ENCODE peak calls at places on chromosomes 5 and 9, in four cellular contexts. X is choroid plexus epithelial cell; C is CD4-positive, CD25-positive, alpha-beta regulatory T cell; N is tibial artery. M is an unnamed sample.

GRCh38 chr9:110714314-110714713 is 45.7 kb downstream of the MUSK start:
- DNase-seq in X (peak), C (no peak), N (no peak), M (no peak)

GRCh38 chr5:93578813-93579560 is 2.0 kb downstream of the NR2F1-AS1 start:
- DNase-seq in X (peak), C (no peak), N (no peak), M (no peak)

GRCh38 chr9:15403155-15403554 is 19.5 kb upstream of the SNAPC3 start:
- DNase-seq in X (no peak), C (peak), N (no peak), M (peak)

GRCh38 chr5:63916786-63917185 is 45.5 kb downstream of the HTR1A start:
- DNase-seq in X (peak), C (no peak), N (no peak), M (no peak)

GRCh38 chr9:119963798-119964372 is 594.6 kb upstream of the BRINP1 start:
- DNase-seq in X (peak), C (no peak), N (no peak), M (no peak)

GRCh38 chr5:123844873-123845272 is 332.9 kb downstream of the CSNK1G3 start:
- DNase-seq in X (peak), C (no peak), N (no peak), M (peak)

GRCh38 chr9:132645306-132645705 is 24.5 kb downstream of the DDX31 start:
- DNase-seq in X (no peak), C (no peak), N (no peak), M (no peak)

GRCh38 chr9:5448461-5448860 is 1.9 kb upstream of the CD274 start:
- DNase-seq in X (no peak), C (no peak), N (no peak), M (peak)

GRCh38 chr9:34741628-34742027 is 31.7 kb upstream of the CCL21 start:
- DNase-seq in X (peak), C (no peak), N (no peak), M (no peak)

GRCh38 chr5:775960-776861 is 8.3 kb downstream of the ZDHHC11B start:
- DNase-seq in X (no peak), C (no peak), N (peak), M (no peak)

GRCh38 chr9:126705767-126706697 is 92.3 kb downstream of the LMX1B start:
- DNase-seq in X (peak), C (peak), N (peak), M (peak)

GRCh38 chr9:126301985-126302603 is 24.5 kb upstream of the MVB12B start:
- DNase-seq in X (peak), C (peak), N (no peak), M (peak)

GRCh38 chr9:136089697-136090045 is 5.4 kb downstream of the NACC2 start:
- DNase-seq in X (peak), C (peak), N (no peak), M (peak)

GRCh38 chr5:139676406-139676805 is 28.3 kb downstream of the CXXC5 start:
- DNase-seq in X (no peak), C (no peak), N (no peak), M (no peak)

GRCh38 chr5:179368806-179369529 is 23.7 kb upstream of the ADAMTS2 start:
- DNase-seq in X (no peak), C (no peak), N (peak), M (no peak)

GRCh38 chr5:108430931-108431608 is 49.2 kb upstream of the FBXL17 start:
- DNase-seq in X (no peak), C (no peak), N (no peak), M (no peak)

GRCh38 chr9:96603305-96604004 is 16.2 kb downstream of the CDC14B start:
- DNase-seq in X (no peak), C (no peak), N (no peak), M (no peak)

GRCh38 chr5:126808619-126809018 is 31.7 kb downstream of the LMNB1 start:
- DNase-seq in X (peak), C (peak), N (no peak), M (peak)

GRCh38 chr9:2016411-2017208 is 1.5 kb downstream of the SMARCA2 start:
- DNase-seq in X (peak), C (peak), N (peak), M (peak)

GRCh38 chr9:79616013-79616412 is 44.2 kb downstream of the TLE4 start:
- DNase-seq in X (no peak), C (no peak), N (no peak), M (no peak)

GRCh38 chr9:16310288-16311145 is 560.0 kb downstream of the BNC2 start:
- DNase-seq in X (peak), C (no peak), N (no peak), M (no peak)

GRCh38 chr5:144298658-144299057 is 128.0 kb downstream of the KCTD16 start:
- DNase-seq in X (no peak), C (no peak), N (no peak), M (no peak)

GRCh38 chr9:73911814-73912213 is 585.3 kb upstream of the RORB start:
- DNase-seq in X (no peak), C (no peak), N (no peak), M (no peak)

GRCh38 chr9:3549243-3549642 is 23.4 kb upstream of the RFX3 start:
- DNase-seq in X (no peak), C (no peak), N (no peak), M (no peak)

GRCh38 chr9:134413112-134413715 is 87.0 kb downstream of the RXRA start:
- DNase-seq in X (no peak), C (no peak), N (no peak), M (no peak)

GRCh38 chr5:67257063-67257462 is 60.5 kb upstream of the CD180 start:
- DNase-seq in X (no peak), C (no peak), N (no peak), M (no peak)

GRCh38 chr5:113278976-113279375 is 155.8 kb downstream of the TSSK1B start:
- DNase-seq in X (peak), C (no peak), N (no peak), M (peak)

GRCh38 chr5:74136276-74136675 is 504.3 kb downstream of the ENC1 start:
- DNase-seq in X (no peak), C (no peak), N (no peak), M (no peak)

GRCh38 chr5:176542135-176542595 is 5.0 kb upstream of the RNF44 start:
- DNase-seq in X (no peak), C (peak), N (no peak), M (peak)

GRCh38 chr9:77475641-77476473 is 172.3 kb downstream of the GNA14 start:
- DNase-seq in X (peak), C (peak), N (no peak), M (peak)

GRCh38 chr9:132547976-132548730 is 34.3 kb upstream of the BARHL1 start:
- DNase-seq in X (peak), C (no peak), N (no peak), M (no peak)

GRCh38 chr5:115810776-115811175 is 5.7 kb downstream of the CDO1 start:
- DNase-seq in X (peak), C (no peak), N (no peak), M (no peak)

GRCh38 chr9:131258698-131259431 is 17.4 kb downstream of the FAM78A start:
- DNase-seq in X (no peak), C (no peak), N (no peak), M (no peak)

GRCh38 chr5:155260798-155261197 is 247.2 kb downstream of the KIF4B start:
- DNase-seq in X (no peak), C (peak), N (no peak), M (peak)

GRCh38 chr9:95316794-95317118 is 753 bp downstream of the FANCC start:
- DNase-seq in X (peak), C (peak), N (peak), M (peak)

GRCh38 chr5:127389616-127390015 is 99.0 kb downstream of the MEGF10 start:
- DNase-seq in X (no peak), C (no peak), N (no peak), M (no peak)

GRCh38 chr9:37408933-37409710 is 13.4 kb upstream of the GRHPR start:
- DNase-seq in X (no peak), C (peak), N (no peak), M (peak)

DNA sequence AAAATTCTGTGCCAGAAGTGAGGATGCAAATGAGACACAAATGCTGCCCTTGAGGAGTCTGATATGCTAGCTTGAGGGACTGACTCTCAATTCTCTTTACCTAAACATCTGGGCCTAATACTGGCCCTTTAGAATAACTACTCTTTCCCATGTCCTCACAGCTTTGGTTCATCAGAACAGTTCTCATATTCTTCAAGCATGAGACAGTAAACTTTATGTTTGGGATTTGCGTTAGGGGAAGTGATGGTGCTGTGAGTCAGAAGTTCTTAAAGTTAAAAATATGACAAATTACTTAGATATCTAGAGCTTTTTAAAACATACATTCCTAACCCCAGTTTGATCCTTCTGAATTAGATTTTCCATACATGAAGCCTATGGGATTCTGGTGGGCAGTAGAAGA is 665.0 kb upstream of the RGMB start:
- DNase-seq in X (peak), C (no peak), N (no peak), M (no peak)
- H3K4me3 ChIP-seq in X (no peak), C (no peak), N (no peak), M (no peak)

GRCh38 chr5:129904102-129904666 is at the start of gene CHSY3:
- DNase-seq in X (peak), C (peak), N (peak), M (peak)
- H3K4me3 ChIP-seq in X (peak), C (no peak), N (peak), M (peak)

DNA sequence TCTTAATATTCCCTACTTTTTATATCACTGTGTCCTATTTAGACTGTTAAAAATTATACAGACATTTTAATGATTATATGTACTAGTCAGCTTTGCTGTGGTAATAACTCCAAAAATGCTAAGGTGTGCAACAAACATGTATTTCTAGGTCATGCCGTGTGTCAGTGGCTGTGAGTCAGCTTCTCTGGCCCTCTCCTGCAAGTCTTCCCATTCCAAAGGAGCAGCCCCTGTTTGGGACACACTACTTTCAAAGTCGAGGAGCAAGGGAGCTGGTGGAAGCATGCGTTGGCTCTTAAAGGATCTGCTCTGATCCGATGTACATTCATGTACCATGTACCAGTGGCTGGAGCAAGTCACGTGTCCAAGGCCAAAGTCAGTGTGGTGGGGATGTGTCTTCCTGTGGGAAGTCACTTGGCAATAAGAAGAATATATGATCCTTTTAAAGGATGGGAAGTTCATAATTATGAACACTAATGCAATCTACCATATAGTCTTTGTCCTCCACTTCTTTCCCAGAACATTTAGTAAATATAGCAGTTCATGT is 39.7 kb downstream of the SNX30 start:
- DNase-seq in X (no peak), C (no peak), N (no peak), M (no peak)
- H3K4me3 ChIP-seq in X (no peak), C (no peak), N (no peak), M (no peak)

GRCh38 chr9:137193771-137194170 is 5.3 kb downstream of the SSNA1 start:
- DNase-seq in X (no peak), C (no peak), N (no peak), M (no peak)

GRCh38 chr9:137192859-137193258 is 4.4 kb downstream of the SSNA1 start:
- DNase-seq in X (peak), C (no peak), N (no peak), M (no peak)

GRCh38 chr9:137194909-137195308 is 5.6 kb downstream of the TPRN start:
- DNase-seq in X (no peak), C (no peak), N (no peak), M (no peak)

GRCh38 chr9:137195525-137196220 is 4.9 kb downstream of the TPRN start:
- DNase-seq in X (no peak), C (no peak), N (no peak), M (no peak)

DNA sequence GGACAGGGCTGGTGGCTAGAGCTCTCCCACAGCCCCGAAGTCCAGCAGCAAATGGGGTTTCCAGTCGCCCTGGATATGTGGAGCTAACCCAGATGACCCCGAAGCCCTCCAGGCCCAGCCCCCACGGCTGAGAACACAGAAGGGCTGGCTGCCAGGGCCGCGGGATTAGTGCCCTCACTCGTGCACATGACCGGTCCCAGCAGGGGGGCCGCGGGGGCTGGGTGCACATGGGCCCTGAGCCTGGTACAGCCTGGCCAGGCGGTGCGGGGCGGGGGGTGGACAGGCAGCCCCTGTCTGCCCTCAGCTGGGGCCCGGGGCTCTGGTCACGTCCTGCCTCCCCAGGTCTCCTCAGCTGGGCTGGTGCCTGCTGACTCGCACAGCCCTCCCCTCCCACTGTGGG is 5.9 kb downstream of the SSNA1 start:
- DNase-seq in X (no peak), C (no peak), N (no peak), M (no peak)
- H3K4me3 ChIP-seq in X (no peak), C (no peak), N (no peak), M (no peak)

DNA sequence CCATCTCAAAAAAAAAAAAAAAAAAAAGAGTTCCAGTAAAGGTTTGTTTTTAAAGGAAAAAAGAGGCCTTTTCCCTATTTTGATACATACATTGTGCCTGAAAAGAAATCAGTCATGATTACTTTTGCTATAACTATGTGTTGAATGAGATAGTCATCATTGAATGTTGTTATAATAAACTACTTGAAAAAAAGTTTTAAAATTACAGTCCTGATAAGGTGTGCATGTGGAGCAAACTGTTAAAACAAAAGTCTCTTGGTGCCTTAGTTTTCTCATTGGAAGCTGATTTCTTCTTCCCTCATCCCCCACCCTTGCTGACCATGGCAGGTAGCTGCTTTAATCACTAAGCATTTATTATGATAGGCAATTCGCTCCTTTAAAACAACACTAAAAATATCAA is 172.3 kb upstream of the TBCA start:
- DNase-seq in X (no peak), C (no peak), N (no peak), M (no peak)
- H3K4me3 ChIP-seq in X (no peak), C (no peak), N (no peak), M (no peak)

DNA sequence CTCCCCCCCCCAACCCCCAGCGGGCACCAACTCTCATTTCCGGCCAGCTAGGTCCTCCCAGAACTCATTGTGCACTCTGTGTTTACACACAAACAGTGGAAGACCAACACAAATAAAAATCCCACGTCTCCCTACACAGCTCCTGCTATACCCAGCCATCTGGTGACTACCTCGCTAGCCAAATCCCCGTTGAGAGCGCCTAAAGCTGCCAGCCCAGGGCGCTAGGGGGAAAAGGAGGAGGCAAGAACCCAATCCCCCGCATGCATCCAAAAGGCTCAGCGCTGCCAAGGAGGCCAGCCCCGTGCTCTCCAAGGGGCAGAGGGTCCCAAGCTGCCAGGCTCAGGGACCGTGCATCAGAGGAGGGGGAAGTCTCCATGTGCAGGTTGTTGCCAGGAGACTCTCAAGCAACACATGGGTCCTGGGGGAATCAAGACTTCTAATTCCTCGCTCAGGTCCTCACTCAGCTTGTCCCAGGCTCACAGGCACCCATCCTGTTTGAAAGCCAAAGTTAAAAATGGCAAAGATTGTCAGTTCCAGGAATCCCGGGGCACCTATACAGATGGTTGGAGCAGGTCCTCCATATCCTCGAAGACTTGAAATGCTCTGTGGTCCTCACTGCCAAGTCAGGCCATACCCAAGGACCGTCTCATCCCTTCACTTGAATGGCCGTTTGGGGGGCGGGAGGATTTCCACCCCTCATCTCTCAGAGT is 2.7 kb downstream of the ASTN2 start:
- DNase-seq in X (no peak), C (no peak), N (no peak), M (no peak)
- H3K4me3 ChIP-seq in X (no peak), C (no peak), N (no peak), M (no peak)